ENCODE peak calls at places on chromosomes 11 and 22, in four cellular contexts. Q is IMR-90, O is H9, V is mesenchymal stem cell. C is an unnamed sample.

GRCh38 chr11:69464621-69464960 is 16.9 kb upstream of the LINC01488 start:
- DNase-seq in Q (no peak), V (no peak), O (no peak), C (no peak)

GRCh38 chr11:125281831-125282595 is 117.5 kb downstream of the PKNOX2 start:
- DNase-seq in O (no peak), Q (no peak), V (no peak), C (no peak)

GRCh38 chr11:66115638-66116410 is 45.8 kb downstream of the PACS1 start:
- DNase-seq in Q (peak; percentile 20), V (peak; percentile 29), O (no peak), C (no peak)

GRCh38 chr11:59186130-59186594 is 14.2 kb downstream of the DTX4 start:
- DNase-seq in V (no peak), O (peak; percentile 68), Q (no peak), C (no peak)

GRCh38 chr22:27668828-27669797 is 132.4 kb downstream of the MN1 start:
- DNase-seq in O (peak; percentile 48), Q (peak; percentile 18), V (peak; percentile 88), C (no peak)

GRCh38 chr22:45516163-45516562 is 13.5 kb downstream of the FBLN1 start:
- DNase-seq in V (no peak), O (no peak), Q (no peak), C (no peak)

GRCh38 chr11:70636659-70637058 is 238.3 kb downstream of the CTTN start:
- DNase-seq in V (no peak), Q (no peak), O (no peak), C (no peak)

GRCh38 chr22:49738006-49738405 is 89.7 kb downstream of the BRD1 start:
- DNase-seq in V (no peak), O (no peak), Q (no peak), C (no peak)

GRCh38 chr11:2263724-2264360 is 6.5 kb downstream of the ASCL2 start:
- DNase-seq in Q (no peak), O (no peak), V (no peak), C (no peak)

GRCh38 chr11:36375348-36376314 is 79.5 kb downstream of the PRR5L start:
- DNase-seq in V (no peak), O (peak; percentile 47), Q (no peak), C (peak; percentile 26)

GRCh38 chr11:35088226-35088625 is 50.7 kb upstream of the CD44 start:
- DNase-seq in Q (no peak), O (no peak), V (no peak), C (no peak)

GRCh38 chr11:46347637-46348311 is 511 bp downstream of the DGKZ start:
- DNase-seq in O (no peak), Q (no peak), V (no peak), C (no peak)

GRCh38 chr11:75563978-75564552 is 2.0 kb downstream of the SERPINH1 start:
- DNase-seq in O (peak; percentile 94), Q (peak; percentile 92), V (peak; percentile 90), C (peak; percentile 71)

GRCh38 chr11:63599211-63600122 is 14.8 kb downstream of the PLAAT3 start:
- DNase-seq in V (peak; percentile 23), Q (peak; percentile 95), O (no peak), C (no peak)

GRCh38 chr11:8038393-8038792 is 42.6 kb upstream of the TUB start:
- DNase-seq in V (no peak), O (no peak), Q (no peak), C (peak; percentile 53)

GRCh38 chr22:46110215-46110614 is 40.1 kb upstream of the PPARA start:
- DNase-seq in Q (peak; percentile 34), V (peak; percentile 19), O (peak; percentile 57), C (no peak)

GRCh38 chr11:58059011-58059358 is 28.2 kb downstream of the OR6Q1 start:
- DNase-seq in V (peak; percentile 50), O (no peak), Q (peak; percentile 92), C (peak; percentile 43)

GRCh38 chr11:69791266-69791665 is 16.1 kb upstream of the FGF4 start:
- DNase-seq in O (no peak), Q (peak; percentile 61), V (peak; percentile 51), C (no peak)

GRCh38 chr22:44326549-44326881 is 13.8 kb upstream of the SHISAL1 start:
- DNase-seq in V (no peak), Q (no peak), O (no peak), C (no peak)

GRCh38 chr11:132050577-132051180 is 680.3 kb downstream of the NTM start:
- DNase-seq in V (no peak), O (no peak), Q (peak; percentile 49), C (no peak)

GRCh38 chr22:37784829-37785495 is 22.8 kb upstream of the GCAT start:
- DNase-seq in O (peak; percentile 27), V (no peak), Q (no peak), C (no peak)

GRCh38 chr11:13440100-13440855 is 22.7 kb downstream of the BTBD10 start:
- DNase-seq in V (peak; percentile 87), Q (peak; percentile 97), O (no peak), C (no peak)

GRCh38 chr11:109772846-109773400 is 320.3 kb upstream of the ZC3H12C start:
- DNase-seq in O (no peak), Q (no peak), V (no peak), C (no peak)

DNA sequence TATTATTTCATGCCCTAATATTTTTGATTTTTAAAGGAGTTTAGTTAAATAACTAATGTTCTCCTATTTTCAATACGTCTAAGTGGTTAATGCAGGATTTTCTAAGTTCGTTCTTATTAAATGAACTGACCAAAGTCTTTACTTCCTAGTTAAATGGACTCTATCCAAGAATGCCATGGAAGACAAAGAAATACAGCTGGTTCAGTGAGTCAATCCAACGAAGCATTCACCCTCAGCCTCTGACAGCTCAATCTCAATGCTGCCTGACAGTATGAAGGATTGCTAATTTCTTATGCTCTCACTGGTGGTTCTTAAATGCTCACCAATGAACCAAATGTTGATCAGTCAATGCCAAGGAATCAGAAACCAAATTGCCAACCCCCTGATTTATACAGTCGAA is 219.4 kb downstream of the CADM1 start:
- DNase-seq in O (no peak), V (no peak), Q (peak; percentile 50), C (no peak)
- H3K23ac ChIP-seq in O (no peak overlapping the region), V (no peak overlapping the region), Q (peak overlapping the region; percentile 7), C (no peak overlapping the region)

DNA sequence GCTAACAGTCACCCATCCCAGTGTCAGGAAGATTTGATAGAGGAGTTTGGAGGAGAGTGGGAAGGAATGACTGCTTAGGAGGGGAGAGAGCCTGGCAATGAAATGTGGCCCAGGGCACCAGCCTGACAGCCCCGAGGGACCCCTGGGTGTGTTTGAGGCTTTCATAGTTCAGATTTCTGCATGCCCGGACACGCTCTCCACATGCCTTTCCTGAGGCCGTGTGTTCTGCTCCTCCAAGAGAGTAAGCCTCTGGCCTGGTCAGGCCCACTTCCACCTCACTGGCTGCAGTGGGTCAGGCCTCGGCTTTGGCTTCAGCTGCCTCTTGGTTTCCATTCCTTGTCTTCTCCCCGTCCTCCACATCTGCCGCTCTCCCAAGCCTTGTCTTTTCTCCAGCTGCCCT is 78.4 kb downstream of the C22orf31 start:
- DNase-seq in V (no peak), O (no peak), Q (no peak), C (no peak)
- H2AFZ ChIP-seq in V (no peak overlapping the region), O (no peak overlapping the region), Q (peak overlapping the region; percentile 37), C (no peak overlapping the region)

DNA sequence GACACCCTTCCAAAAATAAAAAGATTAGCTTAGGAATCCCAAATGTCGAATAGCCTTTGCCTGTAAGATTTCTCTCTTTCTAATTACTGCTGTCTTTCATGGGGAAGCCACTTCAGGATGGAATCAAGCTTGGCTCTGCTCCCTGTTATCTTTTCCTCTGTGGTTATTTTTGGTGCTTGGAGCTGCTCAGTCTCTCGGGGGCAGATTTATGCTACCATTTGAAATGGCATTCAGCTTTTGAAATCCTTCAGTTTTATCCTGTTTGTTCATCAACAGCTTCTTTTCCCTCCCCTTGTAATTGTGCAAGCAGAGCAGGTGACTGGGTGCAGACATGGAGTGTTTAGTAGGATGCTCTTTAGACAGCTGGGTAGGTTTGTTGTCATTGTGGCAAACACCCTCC is 111.0 kb downstream of the DBX1 start:
- DNase-seq in O (no peak), Q (no peak), V (no peak), C (no peak)
- H3K23ac ChIP-seq in O (no peak overlapping the region), Q (no peak overlapping the region), V (no peak overlapping the region), C (no peak overlapping the region)

GRCh38 chr11:5366856-5367255 is 15.5 kb downstream of the OR51B6 start:
- DNase-seq in O (no peak), Q (peak; percentile 34), V (no peak), C (no peak)

GRCh38 chr11:5369793-5370192 is 13.8 kb upstream of the OR51M1 start:
- DNase-seq in Q (peak; percentile 90), V (peak; percentile 68), O (no peak), C (no peak)

GRCh38 chr11:5367461-5368074 is 16.0 kb upstream of the OR51M1 start:
- DNase-seq in Q (peak; percentile 93), O (no peak), V (peak; percentile 29), C (no peak)

GRCh38 chr11:5364214-5364613 is 12.9 kb downstream of the OR51B6 start:
- DNase-seq in Q (peak; percentile 96), V (peak; percentile 58), O (no peak), C (no peak)

GRCh38 chr11:5368502-5369043 is 15.0 kb upstream of the OR51M1 start:
- DNase-seq in Q (no peak), V (no peak), O (no peak), C (no peak)
- H2AFZ ChIP-seq in Q (no peak overlapping the region), V (no peak overlapping the region), O (no peak overlapping the region), C (no peak overlapping the region)

DNA sequence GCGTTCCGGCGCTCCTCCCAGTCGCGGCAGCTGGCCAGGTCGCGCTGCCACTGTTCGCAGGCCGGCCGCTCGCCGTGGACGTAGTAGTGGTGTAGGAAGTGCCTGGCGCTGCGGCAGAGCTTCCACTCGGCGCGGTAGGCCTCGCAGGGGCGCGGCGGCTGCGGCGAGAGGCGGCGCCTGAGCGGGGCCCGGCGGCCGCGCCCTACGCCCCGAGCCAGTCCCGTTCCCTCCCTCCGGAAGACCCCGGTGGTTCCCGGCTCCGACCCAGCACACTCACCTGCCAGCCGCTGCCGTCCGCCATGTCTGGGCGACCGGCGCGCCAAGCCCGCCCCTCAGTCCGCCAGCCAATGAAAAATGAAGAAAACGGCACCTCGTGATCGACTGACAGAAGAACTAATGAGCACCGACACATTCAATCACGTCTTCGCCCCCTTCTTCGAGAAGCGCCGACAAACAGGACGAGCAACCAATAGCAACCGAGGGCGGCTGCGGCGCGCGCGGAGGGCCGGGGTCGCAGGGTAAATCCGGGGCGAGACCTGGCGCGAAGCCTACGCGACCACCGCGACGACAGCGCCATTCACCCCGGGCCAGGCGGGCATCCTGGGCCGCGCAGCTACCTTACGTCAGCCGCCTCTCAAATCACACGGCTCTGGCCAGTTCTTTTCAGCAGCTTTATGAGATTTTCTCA is at the start of gene C22orf39:
- DNase-seq in O (peak; percentile 97), V (peak; percentile 95), Q (peak; percentile 92), C (peak; percentile 93)
- H3K23ac ChIP-seq in O (no peak within 1 kb of the TSS), V (no peak within 1 kb of the TSS), Q (peak within 1 kb of the TSS; percentile 91), C (peak within 1 kb of the TSS; percentile 98)